ENCODE peak calls at places on chromosomes 11 and 22, in eight cellular contexts. Y is naive thymus-derived CD4-positive, alpha-beta T cell; E is lung microvascular endothelial cell; J is left colon; M is Caco-2; K is activated CD4-positive, alpha-beta T cell treated with anti-CD3 and anti-CD28 coated beads, Interleukin-2, amount 10 ng/mL, durations not matched to agents 7 days and 5 days; T is AML-193; L is HS-27A. X is an unnamed sample.

GRCh38 chr11:47436726-47437125 is 10.5 kb upstream of the PSMC3 start:
- DNase-seq in K (no peak), L (no peak), E (no peak), J (no peak), T (no peak), Y (no peak), M (no peak), X (no peak)

GRCh38 chr22:42747701-42748513 is 27.2 kb upstream of the A4GALT start:
- DNase-seq in J (no peak), E (peak; percentile 76), K (no peak), T (no peak), Y (no peak), M (no peak), L (peak; percentile 35), X (peak; percentile 74)

GRCh38 chr22:47173535-47174021 is 411.1 kb downstream of the TBC1D22A start:
- DNase-seq in L (no peak), J (no peak), E (no peak), Y (no peak), K (no peak), M (no peak), T (no peak), X (peak; percentile 37)

GRCh38 chr22:27642104-27642800 is 159.3 kb downstream of the MN1 start:
- DNase-seq in M (no peak), K (no peak), J (no peak), T (no peak), E (no peak), Y (no peak), L (no peak), X (no peak)

GRCh38 chr11:122085264-122085663 is 30.8 kb downstream of the BLID start:
- DNase-seq in Y (no peak), M (no peak), K (no peak), J (no peak), E (peak; percentile 91), L (no peak), T (no peak), X (no peak)

GRCh38 chr22:27662359-27663030 is 139.1 kb downstream of the MN1 start:
- DNase-seq in L (no peak), T (no peak), M (no peak), K (no peak), Y (no peak), E (peak; percentile 73), J (peak; percentile 30), X (no peak)

GRCh38 chr22:22099833-22100812 is 117.5 kb upstream of the TOP3B start:
- DNase-seq in Y (no peak), L (no peak), M (no peak), T (no peak), J (no peak), E (no peak), K (no peak), X (no peak)

GRCh38 chr11:119901657-119902577 is 172.9 kb upstream of the NECTIN1 start:
- DNase-seq in M (no peak), E (no peak), L (no peak), J (no peak), Y (no peak), T (no peak), K (no peak), X (no peak)

GRCh38 chr11:110337570-110338193 is 41.3 kb upstream of the RDX start:
- DNase-seq in K (no peak), L (peak; percentile 19), M (peak; percentile 94), Y (no peak), T (no peak), E (peak; percentile 15), J (no peak), X (peak; percentile 42)

GRCh38 chr11:129041611-129042018 is 98.9 kb upstream of the TP53AIP1 start:
- DNase-seq in M (no peak), E (no peak), K (no peak), Y (no peak), T (no peak), J (no peak), L (no peak), X (no peak)

GRCh38 chr22:19149047-19149883 is 827 bp downstream of the GSC2 start:
- DNase-seq in K (peak; percentile 67), M (no peak), J (no peak), E (peak; percentile 16), T (no peak), L (no peak), Y (peak; percentile 53), X (no peak)

GRCh38 chr11:85495918-85496317 is 131.2 kb downstream of the DLG2 start:
- DNase-seq in Y (no peak), L (no peak), T (no peak), J (no peak), M (no peak), K (no peak), E (no peak), X (no peak)

GRCh38 chr11:36160115-36160514 is 129.1 kb downstream of the COMMD9 start:
- DNase-seq in L (no peak), K (no peak), Y (no peak), T (no peak), M (no peak), E (no peak), J (no peak), X (no peak)

GRCh38 chr11:12494699-12495098 is 117.3 kb downstream of the PARVA start:
- DNase-seq in Y (no peak), L (peak; percentile 17), T (no peak), J (no peak), E (no peak), M (no peak), K (no peak), X (no peak)

GRCh38 chr22:44761025-44761424 is 8.7 kb downstream of the ARHGAP8 start:
- DNase-seq in T (no peak), J (no peak), E (no peak), L (no peak), K (no peak), Y (no peak), M (no peak), X (no peak)